ENCODE peak calls at places on chromosomes 2 and 18, in seven cellular contexts. J, Q, E, B, O, L and R are unnamed samples.

GRCh38 chr18:48996041-48996440 is 45.3 kb upstream of the SMAD7 start:
- DNase-seq in J (no peak), Q (no peak), E (no peak), B (no peak), O (no peak), L (no peak), R (no peak)

GRCh38 chr2:19235308-19235707 is 123.1 kb downstream of the OSR1 start:
- DNase-seq in J (peak; percentile 23), Q (no peak), E (no peak), B (peak; percentile 10), O (no peak), L (no peak), R (no peak)

GRCh38 chr2:30798536-30798991 is 8.7 kb downstream of the CAPN13 start:
- DNase-seq in J (no peak), Q (no peak), E (no peak), B (no peak), O (no peak), L (peak; percentile 64), R (no peak)

GRCh38 chr18:25650201-25650941 is 298.4 kb upstream of the ZNF521 start:
- DNase-seq in J (no peak), Q (no peak), E (no peak), B (peak; percentile 18), O (no peak), L (no peak), R (peak; percentile 55)

GRCh38 chr2:240620859-240621258 is 4.4 kb upstream of the GPR35 start:
- DNase-seq in J (no peak), Q (no peak), E (no peak), B (no peak), O (no peak), L (no peak), R (no peak)

GRCh38 chr2:231300020-231300721 is 95.3 kb upstream of the B3GNT7 start:
- DNase-seq in J (no peak), Q (no peak), E (no peak), B (no peak), O (no peak), L (no peak), R (peak; percentile 87)

GRCh38 chr2:216880509-216881184 is 20.8 kb upstream of the TNP1 start:
- DNase-seq in J (peak; percentile 38), Q (no peak), E (no peak), B (no peak), O (no peak), L (peak; percentile 40), R (no peak)

GRCh38 chr2:237269121-237269875 is 144.7 kb downstream of the COL6A3 start:
- DNase-seq in J (no peak), Q (no peak), E (no peak), B (no peak), O (no peak), L (no peak), R (no peak)

GRCh38 chr2:217929294-217929671 is 73.5 kb downstream of the TNS1 start:
- DNase-seq in J (no peak), Q (no peak), E (no peak), B (no peak), O (no peak), L (no peak), R (no peak)

GRCh38 chr2:1639086-1639858 is 105.0 kb downstream of the PXDN start:
- DNase-seq in J (no peak), Q (no peak), E (no peak), B (no peak), O (no peak), L (no peak), R (no peak)

GRCh38 chr2:8677646-8678592 is 3.9 kb upstream of the ID2 start:
- DNase-seq in J (peak; percentile 77), Q (no peak), E (no peak), B (peak; percentile 59), O (no peak), L (peak; percentile 94), R (peak; percentile 51)

GRCh38 chr2:43539991-43540860 is 55.6 kb downstream of the THADA start:
- DNase-seq in J (peak; percentile 19), Q (no peak), E (no peak), B (no peak), O (no peak), L (no peak), R (no peak)

GRCh38 chr2:240205348-240205747 is 64.9 kb upstream of the OTOS start:
- DNase-seq in J (no peak), Q (no peak), E (no peak), B (peak; percentile 73), O (no peak), L (no peak), R (no peak)

GRCh38 chr2:181197140-181197760 is 216.8 kb downstream of the UBE2E3 start:
- DNase-seq in J (no peak), Q (no peak), E (no peak), B (no peak), O (no peak), L (no peak), R (no peak)

GRCh38 chr18:22694954-22695353 is 238.2 kb upstream of the RBBP8 start:
- DNase-seq in J (peak; percentile 90), Q (no peak), E (no peak), B (peak; percentile 69), O (no peak), L (peak; percentile 28), R (no peak)

GRCh38 chr2:200396726-200397348 is 90.3 kb downstream of the SPATS2L start:
- DNase-seq in J (peak; percentile 17), Q (no peak), E (no peak), B (no peak), O (no peak), L (no peak), R (peak; percentile 32)

GRCh38 chr2:160970052-160970846 is 190.0 kb upstream of the TANK start:
- DNase-seq in J (peak; percentile 82), Q (no peak), E (no peak), B (peak; percentile 69), O (no peak), L (peak; percentile 82), R (peak; percentile 90)